ENCODE peak calls at places on chromosomes 5 and 9, in seven cellular contexts. I, H, X, M, U, L and Y are unnamed samples.

GRCh38 chr9:128242828-128243485 is 32.9 kb downstream of the GOLGA2 start:
- DNase-seq in I (no peak), H (no peak), X (no peak), M (no peak), U (no peak), L (no peak), Y (no peak)

GRCh38 chr5:179795049-179795862 is 1.5 kb downstream of the LTC4S start:
- DNase-seq in I (no peak), H (peak; percentile 53), X (peak; percentile 65), M (no peak), U (no peak), L (no peak), Y (no peak)

GRCh38 chr5:35758151-35758724 is 98.5 kb upstream of the IL7R start:
- DNase-seq in I (no peak), H (no peak), X (no peak), M (no peak), U (no peak), L (no peak), Y (no peak)

GRCh38 chr5:149780043-149780737 is 50.1 kb downstream of the PPARGC1B start:
- DNase-seq in I (no peak), H (no peak), X (no peak), M (no peak), U (no peak), L (no peak), Y (no peak)

GRCh38 chr5:136030252-136030651 is 1.5 kb downstream of the TGFBI start:
- DNase-seq in I (no peak), H (no peak), X (no peak), M (no peak), U (no peak), L (no peak), Y (no peak)

GRCh38 chr5:64147849-64148441 is 17.7 kb upstream of the RNF180 start:
- DNase-seq in I (no peak), H (no peak), X (peak; percentile 70), M (no peak), U (no peak), L (no peak), Y (no peak)

GRCh38 chr5:459562-460412 is 16.8 kb downstream of the EXOC3 start:
- DNase-seq in I (no peak), H (peak; percentile 36), X (peak; percentile 1), M (no peak), U (no peak), L (no peak), Y (no peak)

GRCh38 chr5:83665631-83666030 is 55.0 kb downstream of the HAPLN1 start:
- DNase-seq in I (no peak), H (no peak), X (no peak), M (no peak), U (no peak), L (no peak), Y (no peak)

GRCh38 chr5:60185230-60186104 is 291.9 kb upstream of the PDE4D start:
- DNase-seq in I (no peak), H (no peak), X (no peak), M (no peak), U (no peak), L (no peak), Y (no peak)

GRCh38 chr9:106868565-106868964 is 5.6 kb downstream of the ZNF462 start:
- DNase-seq in I (no peak), H (no peak), X (no peak), M (no peak), U (no peak), L (no peak), Y (no peak)

GRCh38 chr5:80204808-80205614 is 50.8 kb downstream of the SERINC5 start:
- DNase-seq in I (no peak), H (no peak), X (no peak), M (no peak), U (no peak), L (no peak), Y (no peak)

GRCh38 chr5:112479418-112479817 is 60.3 kb upstream of the EPB41L4A start:
- DNase-seq in I (no peak), H (no peak), X (no peak), M (no peak), U (no peak), L (no peak), Y (no peak)

GRCh38 chr5:68343421-68343826 is 127.9 kb downstream of the PIK3R1 start:
- DNase-seq in I (no peak), H (no peak), X (peak; percentile 13), M (no peak), U (peak; percentile 83), L (no peak), Y (no peak)

GRCh38 chr5:16456103-16456832 is 9.3 kb downstream of the ZNF622 start:
- DNase-seq in I (peak; percentile 79), H (peak; percentile 59), X (peak; percentile 67), M (peak; percentile 22), U (no peak), L (peak; percentile 9), Y (no peak)

GRCh38 chr5:65027149-65027548 is 258.4 kb downstream of the CWC27 start:
- DNase-seq in I (no peak), H (no peak), X (no peak), M (no peak), U (no peak), L (no peak), Y (no peak)

GRCh38 chr9:81578606-81579005 is 110.7 kb downstream of the TLE1 start:
- DNase-seq in I (no peak), H (no peak), X (no peak), M (no peak), U (no peak), L (no peak), Y (no peak)

GRCh38 chr5:144281784-144282183 is 111.1 kb downstream of the KCTD16 start:
- DNase-seq in I (no peak), H (no peak), X (no peak), M (no peak), U (no peak), L (no peak), Y (no peak)

GRCh38 chr5:131541071-131541470 is 94.0 kb downstream of the RAPGEF6 start:
- DNase-seq in I (no peak), H (no peak), X (no peak), M (no peak), U (no peak), L (no peak), Y (no peak)

GRCh38 chr5:110873773-110874437 is 135.1 kb downstream of the SLC25A46 start:
- DNase-seq in I (no peak), H (no peak), X (no peak), M (no peak), U (no peak), L (no peak), Y (no peak)

GRCh38 chr5:172798422-172799215 is 27.6 kb upstream of the DUSP1 start:
- DNase-seq in I (no peak), H (peak; percentile 87), X (no peak), M (no peak), U (peak; percentile 46), L (no peak), Y (no peak)

GRCh38 chr5:54646285-54647101 is 128.9 kb downstream of the SNX18 start:
- DNase-seq in I (no peak), H (peak; percentile 51), X (peak; percentile 56), M (no peak), U (peak; percentile 56), L (peak; percentile 27), Y (peak; percentile 46)

GRCh38 chr9:93807166-93808013 is 147.8 kb downstream of the BARX1 start:
- DNase-seq in I (no peak), H (peak; percentile 26), X (no peak), M (peak; percentile 66), U (no peak), L (no peak), Y (no peak)

GRCh38 chr5:78253201-78253600 is 41.3 kb downstream of the AP3B1 start:
- DNase-seq in I (no peak), H (no peak), X (no peak), M (no peak), U (no peak), L (no peak), Y (no peak)

GRCh38 chr9:130382636-130383349 is 62.0 kb upstream of the ASS1 start:
- DNase-seq in I (no peak), H (no peak), X (no peak), M (no peak), U (no peak), L (no peak), Y (no peak)

GRCh38 chr5:135569755-135570452 is 8.9 kb downstream of the CXCL14 start:
- DNase-seq in I (no peak), H (peak; percentile 65), X (peak; percentile 69), M (peak; percentile 35), U (no peak), L (no peak), Y (no peak)

GRCh38 chr9:129981180-129981907 is 61.6 kb downstream of the FNBP1 start:
- DNase-seq in I (no peak), H (no peak), X (no peak), M (no peak), U (no peak), L (no peak), Y (no peak)

GRCh38 chr9:14092344-14092743 is 221.6 kb downstream of the NFIB start:
- DNase-seq in I (no peak), H (no peak), X (no peak), M (no peak), U (no peak), L (no peak), Y (no peak)

GRCh38 chr5:1127991-1128785 is 16.3 kb upstream of the SLC12A7 start:
- DNase-seq in I (no peak), H (no peak), X (no peak), M (peak; percentile 73), U (no peak), L (no peak), Y (no peak)

GRCh38 chr9:81716409-81716808 is 27.1 kb upstream of the TLE1 start:
- DNase-seq in I (no peak), H (no peak), X (no peak), M (no peak), U (no peak), L (no peak), Y (no peak)

GRCh38 chr9:133981958-133982681 is 10.0 kb downstream of the VAV2 start:
- DNase-seq in I (no peak), H (peak; percentile 42), X (peak; percentile 22), M (no peak), U (no peak), L (no peak), Y (no peak)

GRCh38 chr5:35777358-35778087 is 79.2 kb upstream of the IL7R start:
- DNase-seq in I (peak; percentile 55), H (peak; percentile 73), X (peak; percentile 58), M (peak; percentile 59), U (peak; percentile 25), L (peak; percentile 69), Y (peak; percentile 61)

GRCh38 chr9:122446819-122447484 is 30.8 kb downstream of the OR1J1 start:
- DNase-seq in I (no peak), H (no peak), X (no peak), M (no peak), U (no peak), L (no peak), Y (no peak)

GRCh38 chr9:127458921-127459320 is 7.6 kb downstream of the LRSAM1 start:
- DNase-seq in I (no peak), H (no peak), X (no peak), M (no peak), U (no peak), L (no peak), Y (no peak)

GRCh38 chr9:121239071-121239470 is 28.9 kb upstream of the GSN start:
- DNase-seq in I (no peak), H (no peak), X (no peak), M (no peak), U (no peak), L (no peak), Y (no peak)

GRCh38 chr5:170265527-170265926 is 32.0 kb downstream of the LCP2 start:
- DNase-seq in I (no peak), H (no peak), X (no peak), M (no peak), U (no peak), L (no peak), Y (no peak)